ENCODE peak calls at places on chromosomes 12 and 14, in eight cellular contexts. K is ovary; H is hepatocyte; F is NCI-H1092 treated with DMSO at 0.1 percent for 48 hours; R is germinal center; O is AG10803; Z is SK-N-SH; E is CD8-positive, alpha-beta memory T cell. S is an unnamed sample.

GRCh38 chr12:123449103-123449736 is 8.7 kb upstream of the SNRNP35 start:
- DNase-seq in K (no peak), H (no peak), F (no peak), R (no peak), O (no peak), Z (no peak), E (no peak), S (no peak)

GRCh38 chr12:11543513-11544168 is 105.8 kb upstream of the ETV6 start:
- DNase-seq in K (no peak), H (no peak), F (no peak), R (no peak), O (no peak), Z (no peak), E (no peak), S (no peak)

GRCh38 chr12:120563495-120563894 is 17.7 kb downstream of the POP5 start:
- DNase-seq in K (no peak), H (no peak), F (no peak), R (no peak), O (no peak), Z (no peak), E (no peak), S (no peak)

GRCh38 chr14:23572841-23573240 is 5.2 kb upstream of the AP1G2 start:
- DNase-seq in K (no peak), H (peak), F (no peak), R (no peak), O (no peak), Z (no peak), E (no peak), S (no peak)

GRCh38 chr12:2240984-2241383 is 188.2 kb downstream of the CACNA1C start:
- DNase-seq in K (no peak), H (no peak), F (no peak), R (no peak), O (no peak), Z (no peak), E (no peak), S (no peak)

GRCh38 chr14:78157855-78158436 is 12.2 kb upstream of the NRXN3 start:
- DNase-seq in K (no peak), H (peak), F (no peak), R (no peak), O (no peak), Z (no peak), E (no peak), S (peak)

GRCh38 chr12:12098689-12099010 is 27.9 kb downstream of the BCL2L14 start:
- DNase-seq in K (no peak), H (no peak), F (no peak), R (no peak), O (no peak), Z (no peak), E (no peak), S (no peak)

GRCh38 chr14:39025810-39026627 is 77.0 kb downstream of the SEC23A start:
- DNase-seq in K (no peak), H (peak), F (peak), R (no peak), O (no peak), Z (no peak), E (no peak), S (no peak)

GRCh38 chr14:52071675-52072074 is 2.8 kb upstream of the NID2 start:
- DNase-seq in K (no peak), H (no peak), F (no peak), R (no peak), O (no peak), Z (no peak), E (no peak), S (no peak)

GRCh38 chr12:119148049-119148448 is 30.7 kb upstream of the HSPB8 start:
- DNase-seq in K (no peak), H (no peak), F (no peak), R (no peak), O (no peak), Z (no peak), E (no peak), S (no peak)

GRCh38 chr12:6317693-6318439 is 7.4 kb downstream of the PLEKHG6 start:
- DNase-seq in K (no peak), H (no peak), F (no peak), R (no peak), O (no peak), Z (no peak), E (no peak), S (no peak)

GRCh38 chr14:36520601-36521525 is 831 bp upstream of the NKX2-1 start:
- DNase-seq in K (no peak), H (peak), F (peak), R (no peak), O (peak), Z (peak), E (no peak), S (peak)

GRCh38 chr12:79415754-79416435 is 274.9 kb downstream of the PAWR start:
- DNase-seq in K (no peak), H (peak), F (no peak), R (no peak), O (no peak), Z (no peak), E (no peak), S (no peak)

GRCh38 chr12:91841786-91842185 is 303.9 kb downstream of the BTG1 start:
- DNase-seq in K (no peak), H (no peak), F (no peak), R (no peak), O (no peak), Z (no peak), E (no peak), S (no peak)

GRCh38 chr12:120705618-120706017 is 4.6 kb upstream of the UNC119B start:
- DNase-seq in K (no peak), H (no peak), F (no peak), R (no peak), O (no peak), Z (no peak), E (no peak), S (no peak)

GRCh38 chr12:113092478-113093408 is 36.2 kb downstream of the DTX1 start:
- DNase-seq in K (no peak), H (peak), F (no peak), R (peak), O (no peak), Z (no peak), E (no peak), S (peak)

GRCh38 chr12:123164222-123164621 is 13.3 kb upstream of the PITPNM2 start:
- DNase-seq in K (no peak), H (no peak), F (no peak), R (no peak), O (no peak), Z (no peak), E (no peak), S (no peak)

GRCh38 chr14:70186826-70187483 is 1.8 kb downstream of the SLC8A3 start:
- DNase-seq in K (no peak), H (peak), F (peak), R (peak), O (peak), Z (peak), E (no peak), S (peak)

GRCh38 chr14:71029236-71029781 is 122.0 kb downstream of the PCNX1 start:
- DNase-seq in K (no peak), H (no peak), F (no peak), R (no peak), O (peak), Z (no peak), E (no peak), S (no peak)

GRCh38 chr14:31788340-31788739 is 227.1 kb downstream of the NUBPL start:
- DNase-seq in K (no peak), H (no peak), F (no peak), R (no peak), O (no peak), Z (no peak), E (no peak), S (no peak)

GRCh38 chr14:64659366-64659765 is 44.9 kb upstream of the PLEKHG3 start:
- DNase-seq in K (no peak), H (no peak), F (no peak), R (no peak), O (peak), Z (no peak), E (no peak), S (peak)

GRCh38 chr14:91414475-91415342 is 2.9 kb downstream of the CCDC88C start:
- DNase-seq in K (no peak), H (no peak), F (no peak), R (peak), O (no peak), Z (no peak), E (no peak), S (no peak)

GRCh38 chr12:6821271-6821673 is 349 bp upstream of the GPR162 start:
- DNase-seq in K (peak), H (peak), F (peak), R (no peak), O (peak), Z (peak), E (no peak), S (peak)

GRCh38 chr12:9936597-9936996 is 4.4 kb upstream of the CLEC2A start:
- DNase-seq in K (no peak), H (no peak), F (no peak), R (no peak), O (no peak), Z (no peak), E (no peak), S (no peak)

GRCh38 chr12:123126294-123127144 is 24.4 kb downstream of the PITPNM2 start:
- DNase-seq in K (peak), H (peak), F (no peak), R (no peak), O (peak), Z (no peak), E (no peak), S (peak)

GRCh38 chr12:481422-481821 is 21.7 kb downstream of the B4GALNT3 start:
- DNase-seq in K (peak), H (peak), F (peak), R (no peak), O (peak), Z (no peak), E (no peak), S (peak)

GRCh38 chr12:82530394-82530793 is 156.3 kb upstream of the TMTC2 start:
- DNase-seq in K (no peak), H (no peak), F (no peak), R (no peak), O (no peak), Z (no peak), E (no peak), S (no peak)